ENCODE peak calls at places on chromosomes 4 and X, in ten cellular contexts. O is aorta, F is mesendoderm, C is AG04450, K is IMR-90, X is HepG2, J is adipocyte, P is right cardiac atrium, E is fibroblast of lung, N is GM23338. Y is an unnamed sample.

GRCh38 chr4:27692098-27692679 is 831.5 kb downstream of the STIM2 start:
- DNase-seq in C (no peak), X (peak; percentile 28), J (peak; percentile 37), F (peak; percentile 83), P (no peak), K (peak; percentile 29), N (peak; percentile 75), E (peak; percentile 8), O (peak; percentile 35), Y (peak; percentile 1)

GRCh38 chrX:106726485-106727437 is at the start of gene RNF128:
- DNase-seq in O (peak; percentile 74), X (peak; percentile 66), C (no peak), F (peak; percentile 80), J (peak; percentile 37), P (peak; percentile 45), E (peak; percentile 52), N (peak; percentile 89), K (peak; percentile 26), Y (peak; percentile 45)

GRCh38 chrX:149462849-149463248 is 42.3 kb downstream of the IDS start:
- DNase-seq in P (no peak), J (peak; percentile 42), N (no peak), C (no peak), O (no peak), K (no peak), X (no peak), E (peak; percentile 15), F (no peak), Y (no peak)

GRCh38 chr4:41620594-41621256 is 82.8 kb downstream of the LIMCH1 start:
- DNase-seq in C (no peak), J (peak; percentile 11), F (peak; percentile 60), O (peak; percentile 78), X (no peak), K (no peak), E (no peak), N (peak; percentile 44), P (no peak), Y (no peak)

GRCh38 chr4:85402371-85402770 is 72.6 kb upstream of the ARHGAP24 start:
- DNase-seq in K (peak; percentile 4), J (peak; percentile 75), N (no peak), O (no peak), E (peak; percentile 87), F (no peak), C (no peak), P (no peak), X (no peak), Y (peak; percentile 12)

GRCh38 chrX:149004936-149005335 is 500.2 kb downstream of the IDS start:
- DNase-seq in C (no peak), F (peak; percentile 53), O (no peak), K (no peak), J (no peak), E (no peak), P (no peak), X (no peak), N (peak; percentile 17), Y (no peak)

GRCh38 chr4:101276661-101277060 is 70.7 kb downstream of the PPP3CA start:
- DNase-seq in C (no peak), O (no peak), J (no peak), E (no peak), F (no peak), P (no peak), X (no peak), N (no peak), K (no peak), Y (no peak)

GRCh38 chr4:2066011-2066551 is 7.0 kb downstream of the NAT8L start:
- DNase-seq in K (no peak), O (peak; percentile 54), J (no peak), C (no peak), E (no peak), F (no peak), X (no peak), P (no peak), N (no peak), Y (no peak)

GRCh38 chr4:80188457-80188800 is 8.9 kb upstream of the PRDM8 start:
- DNase-seq in F (no peak), O (no peak), K (no peak), X (no peak), P (no peak), C (no peak), E (no peak), N (peak; percentile 5), J (no peak), Y (no peak)

GRCh38 chr4:80187677-80188076 is 9.6 kb upstream of the PRDM8 start:
- DNase-seq in J (no peak), C (no peak), O (no peak), E (no peak), N (no peak), F (no peak), K (no peak), X (no peak), P (no peak), Y (no peak)

GRCh38 chr4:80185787-80186548 is 11.3 kb upstream of the PRDM8 start:
- DNase-seq in P (peak; percentile 55), N (peak; percentile 26), F (peak; percentile 11), C (no peak), K (peak; percentile 35), O (no peak), J (no peak), E (peak; percentile 24), X (no peak), Y (no peak)

GRCh38 chr4:80184791-80185756 is 12.2 kb upstream of the PRDM8 start:
- DNase-seq in N (peak; percentile 70), P (peak; percentile 64), K (no peak), E (peak; percentile 49), F (peak; percentile 8), X (no peak), O (no peak), C (no peak), J (no peak), Y (peak; percentile 26)

GRCh38 chr4:80186666-80187065 is 10.6 kb upstream of the PRDM8 start:
- DNase-seq in O (no peak), F (no peak), N (no peak), P (no peak), K (no peak), X (no peak), C (no peak), E (no peak), J (no peak), Y (no peak)
- H3K27me3 ChIP-seq in O (peaks cover 7% of the 10 kb centered on the region), F (peaks cover 83% of the 10 kb centered on the region), N (peaks cover 97% of the 10 kb centered on the region), P (no peaks in the 10 kb centered on the region), K (no peaks in the 10 kb centered on the region), X (peaks cover 75% of the 10 kb centered on the region), C (no peaks in the 10 kb centered on the region), E (no peaks in the 10 kb centered on the region), J (no peaks in the 10 kb centered on the region), Y (no peaks in the 10 kb centered on the region)

GRCh38 chrX:97527725-97528124 is 644.0 kb downstream of the RPA4 start:
- DNase-seq in J (no peak), X (no peak), F (no peak), N (no peak), P (no peak), O (no peak), E (no peak), C (no peak), K (no peak), Y (no peak)

GRCh38 chrX:97524340-97524739 is 640.6 kb downstream of the RPA4 start:
- DNase-seq in E (peak; percentile 13), K (peak; percentile 12), P (no peak), J (no peak), O (no peak), N (no peak), X (no peak), C (no peak), F (no peak), Y (no peak)

GRCh38 chrX:97524997-97525396 is 641.3 kb downstream of the RPA4 start:
- DNase-seq in P (no peak), E (peak; percentile 48), O (no peak), X (no peak), K (no peak), J (no peak), N (no peak), C (no peak), F (peak; percentile 86), Y (no peak)

GRCh38 chrX:97522307-97522706 is 638.6 kb downstream of the RPA4 start:
- DNase-seq in C (no peak), K (no peak), E (no peak), J (no peak), O (no peak), F (no peak), P (no peak), N (no peak), X (no peak), Y (no peak)

DNA sequence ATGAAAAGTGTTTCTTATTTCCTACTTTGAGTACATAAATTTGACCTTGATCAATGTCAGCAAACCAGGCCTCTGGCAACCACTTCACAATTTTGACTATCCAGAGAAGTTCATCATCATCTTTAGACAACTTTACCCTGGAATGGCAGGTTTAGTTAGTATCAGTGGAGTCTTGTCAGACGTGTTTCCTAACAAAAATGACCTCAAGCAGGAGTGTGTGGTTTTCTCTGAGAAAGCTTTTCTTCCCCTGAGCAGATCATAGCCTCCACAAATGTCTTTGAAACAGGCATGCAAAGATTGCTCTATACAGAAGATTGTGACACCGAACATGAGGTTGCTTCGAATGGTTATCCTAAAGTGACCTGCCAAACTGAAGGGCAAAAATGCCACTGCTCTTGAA is 642.3 kb downstream of the RPA4 start:
- DNase-seq in O (no peak), J (no peak), N (no peak), K (no peak), E (no peak), C (no peak), P (no peak), F (no peak), X (no peak), Y (no peak)
- H3K4me3 ChIP-seq in O (no peak overlapping the region), J (no peak overlapping the region), N (no peak overlapping the region), K (no peak overlapping the region), E (no peak overlapping the region), C (no peak overlapping the region), P (no peak overlapping the region), F (no peak overlapping the region), X (no peak overlapping the region), Y (no peak overlapping the region)

GRCh38 chr4:7159923-7160322 is 32.4 kb upstream of the SORCS2 start:
- DNase-seq in K (no peak), P (no peak), F (no peak), O (peak; percentile 9), X (peak; percentile 69), J (no peak), C (no peak), E (no peak), N (no peak), Y (no peak)
- H3K27me3 ChIP-seq in K (peaks cover 28% of the 10 kb centered on the region), P (no peaks in the 10 kb centered on the region), F (no peaks in the 10 kb centered on the region), O (no peaks in the 10 kb centered on the region), X (peaks cover 13% of the 10 kb centered on the region), J (peaks cover 7% of the 10 kb centered on the region), C (peaks cover 43% of the 10 kb centered on the region), E (no peaks in the 10 kb centered on the region), N (no peaks in the 10 kb centered on the region), Y (no peaks in the 10 kb centered on the region)

GRCh38 chrX:139204576-139204902 is 326.0 kb upstream of the F9 start:
- DNase-seq in N (no peak), P (no peak), O (no peak), F (no peak), C (no peak), J (no peak), E (no peak), X (no peak), K (no peak), Y (no peak)

GRCh38 chrX:139201924-139202323 is 328.6 kb upstream of the F9 start:
- DNase-seq in N (no peak), P (no peak), J (no peak), O (no peak), X (no peak), E (peak; percentile 25), C (no peak), F (no peak), K (no peak), Y (no peak)

GRCh38 chrX:139204903-139205667 is 325.5 kb upstream of the F9 start:
- DNase-seq in X (no peak), F (peak; percentile 82), J (peak; percentile 1), P (peak; percentile 39), N (peak; percentile 69), C (no peak), K (no peak), O (peak; percentile 75), E (peak; percentile 59), Y (peak; percentile 56)

GRCh38 chrX:139202742-139203410 is 327.7 kb upstream of the F9 start:
- DNase-seq in C (no peak), J (no peak), E (no peak), O (no peak), N (peak; percentile 35), K (no peak), X (no peak), P (peak; percentile 15), F (peak; percentile 29), Y (no peak)

GRCh38 chrX:139203681-139204575 is 326.6 kb upstream of the F9 start:
- DNase-seq in P (peak; percentile 52), O (peak; percentile 76), C (no peak), F (peak; percentile 59), K (no peak), J (peak; percentile 16), E (peak; percentile 37), N (peak; percentile 13), X (no peak), Y (peak; percentile 18)
- H3K4me3 ChIP-seq in P (peak overlapping the region; percentile 71), O (peak overlapping the region; percentile 6), C (peak overlapping the region; percentile 38), F (peak overlapping the region; percentile 48), K (no peak overlapping the region), J (peak overlapping the region; percentile 80), E (peak overlapping the region; percentile 31), N (peak overlapping the region; percentile 59), X (peak overlapping the region; percentile 33), Y (peak overlapping the region; percentile 47)

Y was measured in MG63.